ENCODE peak calls at places on chromosomes 16 and 17, in ten cellular contexts. N is gastrocnemius medialis, O is esophagus squamous epithelium, H is T follicular helper cell, S is NB4, K is sciatic nerve, V is Panc1, W is activated B cell treated with CpG ODN at 0.5 μM for 24 hours, I is RPMI7951, D is hypothalamus. R is an unnamed sample.

GRCh38 chr17:8707232-8707590 is 37.4 kb downstream of the CCDC42 start:
- DNase-seq in N (no peak), O (no peak), H (no peak), S (no peak), K (peak), V (no peak), W (no peak), I (no peak), D (no peak), R (no peak)

GRCh38 chr17:74759243-74759801 is 10.9 kb downstream of the NHERF1 start:
- DNase-seq in N (no peak), O (no peak), H (no peak), S (peak), K (no peak), V (no peak), W (no peak), I (no peak), D (no peak), R (peak)

GRCh38 chr16:71426880-71427615 is 14.8 kb downstream of the TLE7 start:
- DNase-seq in N (no peak), O (no peak), H (no peak), S (no peak), K (no peak), V (peak), W (no peak), I (no peak), D (no peak), R (no peak)

GRCh38 chr17:49887086-49887743 is 39.3 kb upstream of the TAC4 start:
- DNase-seq in N (no peak), O (no peak), H (no peak), S (no peak), K (no peak), V (no peak), W (no peak), I (no peak), D (no peak), R (no peak)

GRCh38 chr16:87203060-87203656 is 114.0 kb downstream of the C16orf95 start:
- DNase-seq in N (no peak), O (no peak), H (no peak), S (peak), K (peak), V (peak), W (no peak), I (peak), D (peak), R (peak)

GRCh38 chr17:71252446-71252845 is 868.4 kb upstream of the SOX9 start:
- DNase-seq in N (no peak), O (no peak), H (no peak), S (no peak), K (no peak), V (no peak), W (no peak), I (no peak), D (no peak), R (no peak)

GRCh38 chr16:80171199-80171598 is 369.6 kb upstream of the DYNLRB2 start:
- DNase-seq in N (no peak), O (no peak), H (no peak), S (no peak), K (no peak), V (no peak), W (no peak), I (no peak), D (no peak), R (no peak)

GRCh38 chr16:89101303-89102034 is 7.8 kb downstream of the ACSF3 start:
- DNase-seq in N (no peak), O (no peak), H (no peak), S (no peak), K (no peak), V (no peak), W (no peak), I (no peak), D (no peak), R (no peak)

GRCh38 chr16:27920391-27920891 is 143.1 kb downstream of the GSG1L start:
- DNase-seq in N (no peak), O (no peak), H (no peak), S (no peak), K (no peak), V (no peak), W (no peak), I (peak), D (peak), R (no peak)

GRCh38 chr16:77374384-77374783 is 60.5 kb downstream of the ADAMTS18 start:
- DNase-seq in N (no peak), O (no peak), H (no peak), S (no peak), K (no peak), V (no peak), W (no peak), I (no peak), D (no peak), R (no peak)

GRCh38 chr16:31877876-31878642 is 4.5 kb downstream of the ZNF267 start:
- DNase-seq in N (no peak), O (no peak), H (no peak), S (no peak), K (no peak), V (no peak), W (no peak), I (no peak), D (no peak), R (no peak)

GRCh38 chr16:22004321-22004720 is 3.4 kb upstream of the PDZD9 start:
- DNase-seq in N (no peak), O (no peak), H (no peak), S (no peak), K (no peak), V (no peak), W (no peak), I (no peak), D (peak), R (no peak)